ENCODE peak calls at places on chromosomes 3 and 15, in ten cellular contexts. C is myocyte; S is frontal cortex; N is ureter; M is GM13976; H is NCI-H1092 treated with DMSO at 0.1 percent for 48 hours; V is NAMALWA; L is progenitor cell of endocrine pancreas; T is stimulated activated CD8-positive, alpha-beta memory T cell treated with anti-CD3 and anti-CD28 coated beads, Interleukin-12 subunit alpha, Interleukin-12 subunit beta, amount 100 ng/mL, for 4 hours; Q is midbrain. F is an unnamed sample.

GRCh38 chr3:103295974-103296570 is 861.3 kb downstream of the ZPLD1 start:
- DNase-seq in C (peak), S (no peak), N (no peak), M (peak), H (peak), V (peak), L (no peak), T (no peak), Q (peak), F (peak)

GRCh38 chr15:93656041-93656440 is 567.0 kb upstream of the RGMA start:
- DNase-seq in C (no peak), S (no peak), N (no peak), M (no peak), H (no peak), V (no peak), L (no peak), T (no peak), Q (no peak), F (no peak)

GRCh38 chr15:42800731-42801474 is 64.0 kb upstream of the CDAN1 start:
- DNase-seq in C (no peak), S (no peak), N (no peak), M (no peak), H (no peak), V (peak), L (no peak), T (no peak), Q (no peak), F (no peak)

GRCh38 chr3:8760091-8760490 is 9.3 kb downstream of the OXTR start:
- DNase-seq in C (peak), S (no peak), N (no peak), M (no peak), H (no peak), V (no peak), L (no peak), T (no peak), Q (no peak), F (no peak)

GRCh38 chr3:64266065-64266874 is 41.0 kb upstream of the PRICKLE2 start:
- DNase-seq in C (peak), S (peak), N (peak), M (no peak), H (no peak), V (no peak), L (no peak), T (no peak), Q (peak), F (no peak)

GRCh38 chr3:120093923-120094775 is at the start of gene GSK3B:
- DNase-seq in C (peak), S (peak), N (peak), M (peak), H (peak), V (peak), L (peak), T (peak), Q (peak), F (peak)

GRCh38 chr3:113783463-113783862 is 36.6 kb downstream of the ATP6V1A start:
- DNase-seq in C (peak), S (peak), N (no peak), M (peak), H (no peak), V (peak), L (no peak), T (no peak), Q (no peak), F (peak)

GRCh38 chr15:72229076-72229946 is 1.7 kb downstream of the PKM start:
- DNase-seq in C (peak), S (no peak), N (peak), M (no peak), H (no peak), V (peak), L (no peak), T (peak), Q (no peak), F (no peak)

F was measured in GM13977.